ENCODE peak calls at places on chromosomes 16 and 17, in eight cellular contexts. One of them, this sample, is unnamed.

GRCh38 chr17:78249074-78249835 is 17.8 kb downstream of the TMEM235 start:
- DNase-seq in hepatic stellate cell: no peak
- DNase-seq in astrocyte of the hippocampus: no peak
- DNase-seq in activated T-cell treated with anti-CD3 and anti-CD28 coated beads for 1 hour: no peak
- DNase-seq in NCI-H1105: no peak
- DNase-seq in erythroblast: no peak
- DNase-seq in kidney tubule cell: no peak
- DNase-seq in amygdala: no peak
- DNase-seq in this sample: no peak

GRCh38 chr16:3520398-3520797 is 19.6 kb downstream of the CLUAP1 start:
- DNase-seq in NCI-H1105: no peak
- DNase-seq in astrocyte of the hippocampus: no peak
- DNase-seq in erythroblast: no peak
- DNase-seq in amygdala: no peak
- DNase-seq in activated T-cell treated with anti-CD3 and anti-CD28 coated beads for 1 hour: no peak
- DNase-seq in kidney tubule cell: no peak
- DNase-seq in hepatic stellate cell: no peak
- DNase-seq in this sample: no peak

GRCh38 chr17:78934681-78935418 is 9.7 kb upstream of the TIMP2 start:
- DNase-seq in activated T-cell treated with anti-CD3 and anti-CD28 coated beads for 1 hour: no peak
- DNase-seq in NCI-H1105: no peak
- DNase-seq in amygdala: no peak
- DNase-seq in erythroblast: no peak
- DNase-seq in astrocyte of the hippocampus: no peak
- DNase-seq in hepatic stellate cell: no peak
- DNase-seq in kidney tubule cell: peak; percentile 82
- DNase-seq in this sample: no peak

GRCh38 chr17:76673729-76674128 is 30.2 kb upstream of the ST6GALNAC1 start:
- DNase-seq in hepatic stellate cell: no peak
- DNase-seq in NCI-H1105: no peak
- DNase-seq in activated T-cell treated with anti-CD3 and anti-CD28 coated beads for 1 hour: no peak
- DNase-seq in kidney tubule cell: no peak
- DNase-seq in astrocyte of the hippocampus: no peak
- DNase-seq in amygdala: no peak
- DNase-seq in erythroblast: no peak
- DNase-seq in this sample: no peak

GRCh38 chr17:67518881-67519280 is 141.8 kb downstream of the PITPNC1 start:
- DNase-seq in NCI-H1105: no peak
- DNase-seq in activated T-cell treated with anti-CD3 and anti-CD28 coated beads for 1 hour: no peak
- DNase-seq in kidney tubule cell: no peak
- DNase-seq in hepatic stellate cell: no peak
- DNase-seq in astrocyte of the hippocampus: no peak
- DNase-seq in amygdala: no peak
- DNase-seq in erythroblast: no peak
- DNase-seq in this sample: no peak

GRCh38 chr17:41666336-41666680 is 22.4 kb upstream of the EIF1 start:
- DNase-seq in activated T-cell treated with anti-CD3 and anti-CD28 coated beads for 1 hour: peak; percentile 33
- DNase-seq in hepatic stellate cell: peak; percentile 47
- DNase-seq in amygdala: no peak
- DNase-seq in NCI-H1105: peak; percentile 80
- DNase-seq in astrocyte of the hippocampus: peak; percentile 51
- DNase-seq in kidney tubule cell: peak; percentile 91
- DNase-seq in erythroblast: peak; percentile 67
- DNase-seq in this sample: no peak

GRCh38 chr16:53768593-53768992 is 64.6 kb downstream of the FTO start:
- DNase-seq in amygdala: no peak
- DNase-seq in erythroblast: no peak
- DNase-seq in astrocyte of the hippocampus: peak; percentile 93
- DNase-seq in NCI-H1105: no peak
- DNase-seq in hepatic stellate cell: peak; percentile 57
- DNase-seq in kidney tubule cell: peak; percentile 70
- DNase-seq in activated T-cell treated with anti-CD3 and anti-CD28 coated beads for 1 hour: no peak
- DNase-seq in this sample: no peak

GRCh38 chr16:3020604-3021448 is 658 bp downstream of the TNFRSF12A start:
- DNase-seq in amygdala: no peak
- DNase-seq in hepatic stellate cell: peak; percentile 93
- DNase-seq in activated T-cell treated with anti-CD3 and anti-CD28 coated beads for 1 hour: peak; percentile 55
- DNase-seq in astrocyte of the hippocampus: peak; percentile 97
- DNase-seq in erythroblast: peak; percentile 69
- DNase-seq in kidney tubule cell: peak; percentile 98
- DNase-seq in NCI-H1105: no peak
- DNase-seq in this sample: peak; percentile 36

GRCh38 chr16:1491327-1491726 is 1.8 kb upstream of the TELO2 start:
- DNase-seq in hepatic stellate cell: no peak
- DNase-seq in amygdala: no peak
- DNase-seq in astrocyte of the hippocampus: no peak
- DNase-seq in erythroblast: no peak
- DNase-seq in kidney tubule cell: no peak
- DNase-seq in activated T-cell treated with anti-CD3 and anti-CD28 coated beads for 1 hour: no peak
- DNase-seq in NCI-H1105: no peak
- DNase-seq in this sample: no peak

GRCh38 chr17:68803122-68803615 is 152.0 kb downstream of the ABCA8 start:
- DNase-seq in hepatic stellate cell: no peak
- DNase-seq in amygdala: no peak
- DNase-seq in NCI-H1105: no peak
- DNase-seq in activated T-cell treated with anti-CD3 and anti-CD28 coated beads for 1 hour: no peak
- DNase-seq in astrocyte of the hippocampus: no peak
- DNase-seq in kidney tubule cell: no peak
- DNase-seq in erythroblast: no peak
- DNase-seq in this sample: no peak

GRCh38 chr17:14474591-14474990 is 173.7 kb downstream of the HS3ST3B1 start:
- DNase-seq in erythroblast: no peak
- DNase-seq in astrocyte of the hippocampus: no peak
- DNase-seq in kidney tubule cell: no peak
- DNase-seq in NCI-H1105: no peak
- DNase-seq in hepatic stellate cell: no peak
- DNase-seq in activated T-cell treated with anti-CD3 and anti-CD28 coated beads for 1 hour: no peak
- DNase-seq in amygdala: no peak
- DNase-seq in this sample: no peak

GRCh38 chr16:87108278-87108677 is 208.9 kb downstream of the C16orf95 start:
- DNase-seq in NCI-H1105: no peak
- DNase-seq in erythroblast: no peak
- DNase-seq in astrocyte of the hippocampus: no peak
- DNase-seq in amygdala: no peak
- DNase-seq in activated T-cell treated with anti-CD3 and anti-CD28 coated beads for 1 hour: no peak
- DNase-seq in hepatic stellate cell: no peak
- DNase-seq in kidney tubule cell: no peak
- DNase-seq in this sample: no peak

GRCh38 chr17:41464682-41465081 is 2.5 kb downstream of the KRT32 start:
- DNase-seq in erythroblast: no peak
- DNase-seq in hepatic stellate cell: no peak
- DNase-seq in NCI-H1105: peak; percentile 71
- DNase-seq in kidney tubule cell: peak; percentile 92
- DNase-seq in amygdala: peak; percentile 16
- DNase-seq in activated T-cell treated with anti-CD3 and anti-CD28 coated beads for 1 hour: no peak
- DNase-seq in astrocyte of the hippocampus: peak; percentile 98
- DNase-seq in this sample: peak; percentile 56

This sample was measured in anterior cingulate cortex.